ENCODE peak calls at places on chromosome 15, in five cellular contexts. V is A549; X is heart left ventricle; C is CD8-positive, alpha-beta T cell; O is GM12878. K is an unnamed sample.

GRCh38 chr15:48279608-48280007 is 51.6 kb upstream of the DUT start:
- DNase-seq in V (no peak), X (no peak), C (no peak), O (no peak), K (no peak)

GRCh38 chr15:98439523-98439942 is 208.8 kb upstream of the IGF1R start:
- DNase-seq in V (no peak), X (no peak), C (no peak), O (no peak), K (no peak)

GRCh38 chr15:50051811-50052419 is 67.1 kb downstream of the ATP8B4 start:
- DNase-seq in V (peak), X (peak), C (no peak), O (no peak), K (peak)

GRCh38 chr15:61830536-61831330 is 229.5 kb downstream of the VPS13C start:
- DNase-seq in V (no peak), X (no peak), C (no peak), O (no peak), K (no peak)

GRCh38 chr15:45126535-45127158 is 3.0 kb downstream of the DUOXA1 start:
- DNase-seq in V (no peak), X (no peak), C (peak), O (no peak), K (no peak)

GRCh38 chr15:77866596-77867125 is 210.8 kb downstream of the TBC1D2B start:
- DNase-seq in V (no peak), X (no peak), C (no peak), O (no peak), K (no peak)

GRCh38 chr15:101269479-101270223 is 7.6 kb downstream of the SELENOS start:
- DNase-seq in V (no peak), X (peak), C (no peak), O (no peak), K (no peak)

GRCh38 chr15:99731336-99732267 is 1.6 kb downstream of the LYSMD4 start:
- DNase-seq in V (no peak), X (no peak), C (no peak), O (no peak), K (no peak)

GRCh38 chr15:58179741-58180381 is 41.7 kb downstream of the AQP9 start:
- DNase-seq in V (no peak), X (no peak), C (no peak), O (no peak), K (peak)

GRCh38 chr15:83323296-83323711 is 38.8 kb upstream of the BNC1 start:
- DNase-seq in V (peak), X (peak), C (no peak), O (no peak), K (peak)

GRCh38 chr15:64617727-64618126 is 157.3 kb downstream of the ZNF609 start:
- DNase-seq in V (no peak), X (no peak), C (no peak), O (no peak), K (no peak)

GRCh38 chr15:31517711-31518110 is 191.1 kb downstream of the KLF13 start:
- DNase-seq in V (no peak), X (no peak), C (no peak), O (no peak), K (no peak)

GRCh38 chr15:64000183-64000710 is 46.0 kb downstream of the DAPK2 start:
- DNase-seq in V (no peak), X (no peak), C (no peak), O (no peak), K (no peak)

GRCh38 chr15:97319316-97319715 is 641.2 kb upstream of the ARRDC4 start:
- DNase-seq in V (no peak), X (no peak), C (no peak), O (no peak), K (no peak)

GRCh38 chr15:63156708-63157065 is 590 bp downstream of the RPS27L start:
- DNase-seq in V (no peak), X (peak), C (no peak), O (no peak), K (peak)

GRCh38 chr15:75723847-75724660 is 11.4 kb upstream of the CSPG4 start:
- DNase-seq in V (peak), X (peak), C (no peak), O (no peak), K (peak)

GRCh38 chr15:68432665-68433064 is 702 bp upstream of the ITGA11 start:
- DNase-seq in V (no peak), X (peak), C (no peak), O (no peak), K (no peak)

GRCh38 chr15:58070801-58071418 is 5.4 kb upstream of the ALDH1A2 start:
- DNase-seq in V (peak), X (peak), C (no peak), O (no peak), K (peak)

GRCh38 chr15:41655716-41656115 is 4.5 kb upstream of the MGA start:
- DNase-seq in V (no peak), X (no peak), C (no peak), O (no peak), K (no peak)

GRCh38 chr15:38684461-38685000 is 119.9 kb upstream of the RASGRP1 start:
- DNase-seq in V (no peak), X (no peak), C (no peak), O (no peak), K (no peak)

GRCh38 chr15:101309436-101310162 is 14.6 kb upstream of the SNRPA1 start:
- DNase-seq in V (no peak), X (peak), C (no peak), O (no peak), K (no peak)

GRCh38 chr15:46344115-46344749 is 709.4 kb downstream of the SQOR start:
- DNase-seq in V (no peak), X (no peak), C (no peak), O (no peak), K (no peak)

GRCh38 chr15:96409231-96410138 is 79.0 kb downstream of the NR2F2 start:
- DNase-seq in V (no peak), X (no peak), C (no peak), O (no peak), K (no peak)

GRCh38 chr15:68679961-68680371 is 101.2 kb downstream of the CORO2B start:
- DNase-seq in V (no peak), X (no peak), C (no peak), O (no peak), K (no peak)

GRCh38 chr15:44219073-44219472 is 24.0 kb upstream of the FRMD5 start:
- DNase-seq in V (no peak), X (no peak), C (no peak), O (no peak), K (no peak)

GRCh38 chr15:81312790-81313543 is 11.0 kb downstream of the STARD5 start:
- DNase-seq in V (peak), X (peak), C (no peak), O (no peak), K (peak)

GRCh38 chr15:31437686-31438085 is 111.1 kb downstream of the KLF13 start:
- DNase-seq in V (no peak), X (no peak), C (peak), O (no peak), K (no peak)

GRCh38 chr15:88231909-88232308 is 24.6 kb downstream of the NTRK3 start:
- DNase-seq in V (no peak), X (no peak), C (no peak), O (no peak), K (no peak)

GRCh38 chr15:82045179-82045891 is 483 bp downstream of the MEX3B start:
- DNase-seq in V (peak), X (peak), C (no peak), O (no peak), K (peak)

GRCh38 chr15:66765478-66766281 is 63.6 kb downstream of the SMAD6 start:
- DNase-seq in V (peak), X (peak), C (no peak), O (peak), K (peak)

GRCh38 chr15:89462198-89462912 is 34.0 kb downstream of the RHCG start:
- DNase-seq in V (no peak), X (no peak), C (no peak), O (no peak), K (no peak)

GRCh38 chr15:64014995-64015394 is 31.3 kb downstream of the DAPK2 start:
- DNase-seq in V (no peak), X (peak), C (no peak), O (no peak), K (no peak)

GRCh38 chr15:92383528-92384326 is 10.0 kb upstream of the ST8SIA2 start:
- DNase-seq in V (peak), X (no peak), C (no peak), O (no peak), K (no peak)

GRCh38 chr15:101570238-101570637 is 80.7 kb upstream of the PCSK6 start:
- DNase-seq in V (peak), X (no peak), C (no peak), O (no peak), K (peak)

DNA sequence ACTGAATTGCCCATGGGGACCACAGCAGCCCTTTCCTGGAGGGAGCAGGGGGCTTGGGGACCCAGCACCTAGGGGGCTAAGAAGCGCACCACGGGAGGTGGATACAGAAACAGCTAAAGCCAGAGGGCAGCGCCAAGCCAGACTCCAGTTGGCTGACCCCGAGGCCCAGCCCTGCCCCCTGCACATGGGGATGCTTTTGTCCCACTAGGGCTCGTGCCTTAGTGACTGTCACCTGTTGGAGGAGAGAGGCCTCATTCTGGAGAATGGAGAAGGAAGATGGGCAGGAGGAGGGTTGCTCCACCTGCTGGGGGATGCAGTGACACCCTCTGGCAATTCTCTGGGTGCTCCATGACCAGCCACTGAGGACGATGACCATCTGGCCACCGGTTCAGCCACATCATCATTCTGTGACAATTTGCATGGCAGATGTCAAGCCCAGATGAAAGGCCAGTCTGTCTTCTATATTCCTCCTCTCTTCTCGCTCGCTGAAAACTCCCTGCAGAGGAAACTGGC is 167.8 kb upstream of the TLE3 start:
- DNase-seq in V (no peak), X (no peak), C (no peak), O (no peak), K (no peak)
- TF ChIP-seq CTCF in V (no peak), X (peak), C (no peak), O (peak), K (no peak)

GRCh38 chr15:90560229-90560771 is 30.6 kb downstream of the CRTC3 start:
- DNase-seq in V (no peak), X (peak), C (no peak), O (no peak), K (peak)

GRCh38 chr15:90557147-90557546 is 27.4 kb downstream of the CRTC3 start:
- DNase-seq in V (no peak), X (no peak), C (peak), O (no peak), K (no peak)

GRCh38 chr15:90558182-90558581 is 28.5 kb downstream of the CRTC3 start:
- DNase-seq in V (no peak), X (peak), C (no peak), O (no peak), K (no peak)

GRCh38 chr15:90557651-90558084 is 27.9 kb downstream of the CRTC3 start:
- DNase-seq in V (no peak), X (peak), C (no peak), O (no peak), K (no peak)

DNA sequence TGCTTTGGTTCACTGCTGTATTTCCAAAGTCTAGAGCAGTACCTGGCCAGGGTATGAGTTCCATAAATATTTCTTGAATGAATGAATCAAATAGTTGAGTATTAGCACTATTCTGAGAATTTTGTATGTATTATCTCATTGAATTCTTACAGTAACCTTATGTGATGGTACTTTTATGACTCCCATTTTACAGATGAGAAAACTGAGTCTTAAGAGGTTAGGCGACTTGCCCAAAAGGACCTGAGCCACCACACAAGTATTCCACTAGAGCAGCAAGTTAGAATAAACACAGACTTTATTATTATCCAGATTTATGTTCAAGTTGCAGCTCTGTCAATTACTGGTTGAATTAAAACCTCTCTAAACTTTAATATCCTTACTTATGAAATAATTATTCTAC is 29.4 kb downstream of the CRTC3 start:
- DNase-seq in V (no peak), X (no peak), C (no peak), O (no peak), K (no peak)
- H3K27ac ChIP-seq in V (no peak), X (peak), C (no peak), O (no peak), K (peak)

GRCh38 chr15:40323953-40324937 is 753 bp downstream of the INAFM2 start:
- DNase-seq in V (no peak), X (no peak), C (peak), O (no peak), K (peak)

GRCh38 chr15:40322531-40323238 is 807 bp upstream of the INAFM2 start:
- DNase-seq in V (no peak), X (no peak), C (no peak), O (no peak), K (no peak)

GRCh38 chr15:40320409-40320808 is 3.1 kb upstream of the INAFM2 start:
- DNase-seq in V (no peak), X (no peak), C (no peak), O (no peak), K (no peak)

GRCh38 chr15:40323239-40323952 is at the start of gene INAFM2:
- DNase-seq in V (peak), X (peak), C (peak), O (peak), K (peak)

GRCh38 chr15:40320931-40321371 is 2.5 kb upstream of the INAFM2 start:
- DNase-seq in V (peak), X (peak), C (peak), O (no peak), K (peak)
- TF ChIP-seq CTCF in V (peak), X (peak), C (peak), O (peak), K (peak)

GRCh38 chr15:60781211-60781713 is 302.3 kb upstream of the ICE2 start:
- DNase-seq in V (no peak), X (peak), C (no peak), O (no peak), K (no peak)
- H3K27ac ChIP-seq in V (no peak), X (peak), C (no peak), O (no peak), K (no peak)

GRCh38 chr15:59616390-59616789 is 4.8 kb downstream of the GCNT3 start:
- DNase-seq in V (no peak), X (no peak), C (no peak), O (no peak), K (no peak)

GRCh38 chr15:59622289-59622688 is 10.7 kb downstream of the GCNT3 start:
- DNase-seq in V (peak), X (no peak), C (no peak), O (no peak), K (peak)
- TF ChIP-seq CTCF in V (peak), X (no peak), C (no peak), O (peak), K (peak)

GRCh38 chr15:74427607-74428441 is 5.9 kb downstream of the SEMA7A start:
- DNase-seq in V (no peak), X (no peak), C (no peak), O (no peak), K (no peak)
- H3K27ac ChIP-seq in V (no peak), X (no peak), C (no peak), O (peak), K (peak)

K was measured in RWPE1.